ENCODE peak calls at places on chromosomes 5 and 9, in four cellular contexts. B, U, M and Q are unnamed samples.
A peak's percentile ranks its signal among the peaks of the same experiment; 100 is the strongest.

GRCh38 chr5:76153271-76153670 is 70.1 kb downstream of the SV2C start:
- DNase-seq in U (no peak), B (no peak), M (no peak), Q (no peak)

GRCh38 chr9:126915281-126915816 is 767 bp downstream of the RALGPS1 start:
- DNase-seq in U (no peak), B (no peak), M (no peak), Q (peak; percentile 36)

GRCh38 chr5:59188415-59189225 is 605.7 kb downstream of the RAB3C start:
- DNase-seq in M (peak; percentile 58), U (no peak), B (peak; percentile 52), Q (peak; percentile 59)

GRCh38 chr9:128457207-128457606 is 1.4 kb downstream of the ODF2 start:
- DNase-seq in M (no peak), U (no peak), B (no peak), Q (no peak)

GRCh38 chr5:163383754-163384153 is 53.6 kb upstream of the CCNG1 start:
- DNase-seq in B (no peak), M (no peak), U (no peak), Q (no peak)

GRCh38 chr5:41883940-41884339 is 13.7 kb upstream of the OXCT1 start:
- DNase-seq in M (no peak), U (no peak), B (no peak), Q (no peak)

GRCh38 chr5:116626272-116626723 is 51.7 kb upstream of the SEMA6A start:
- DNase-seq in M (no peak), B (no peak), U (no peak), Q (peak; percentile 89)

GRCh38 chr5:83741571-83741970 is 20.9 kb upstream of the HAPLN1 start:
- DNase-seq in B (no peak), U (no peak), M (no peak), Q (no peak)

GRCh38 chr9:116202219-116202912 is 48.8 kb downstream of the PAPPA start:
- DNase-seq in U (no peak), B (no peak), M (no peak), Q (no peak)

GRCh38 chr9:87531370-87532295 is 34.0 kb downstream of the DAPK1 start:
- DNase-seq in U (no peak), B (no peak), M (no peak), Q (no peak)

GRCh38 chr5:157150995-157151394 is 8.3 kb upstream of the MED7 start:
- DNase-seq in U (no peak), B (no peak), M (no peak), Q (no peak)

GRCh38 chr9:84300271-84300670 is 40.3 kb downstream of the SLC28A3 start:
- DNase-seq in M (no peak), B (no peak), U (no peak), Q (no peak)

GRCh38 chr5:147391781-147392180 is 118.1 kb downstream of the DPYSL3 start:
- DNase-seq in M (peak; percentile 25), B (peak; percentile 60), U (no peak), Q (no peak)

GRCh38 chr5:107868994-107869393 is 198.3 kb upstream of the EFNA5 start:
- DNase-seq in M (no peak), B (no peak), U (no peak), Q (no peak)

GRCh38 chr5:145365464-145365863 is 469.7 kb downstream of the PRELID2 start:
- DNase-seq in M (no peak), B (no peak), U (no peak), Q (no peak)

GRCh38 chr5:63205976-63206375 is 627.4 kb downstream of the LRRC70 start:
- DNase-seq in U (no peak), B (no peak), M (no peak), Q (no peak)

GRCh38 chr5:111960466-111961215 is 203.6 kb upstream of the NREP start:
- DNase-seq in M (no peak), B (no peak), U (no peak), Q (no peak)

GRCh38 chr9:2742214-2742613 is 24.9 kb downstream of the KCNV2 start:
- DNase-seq in M (no peak), B (no peak), U (no peak), Q (no peak)

GRCh38 chr9:36902861-36903524 is 131.1 kb downstream of the PAX5 start:
- DNase-seq in B (no peak), U (no peak), M (no peak), Q (no peak)

GRCh38 chr9:76203373-76203772 is 190.9 kb downstream of the RFK start:
- DNase-seq in U (no peak), M (no peak), B (no peak), Q (peak; percentile 42)

GRCh38 chr5:154078305-154078704 is 39.5 kb downstream of the MFAP3 start:
- DNase-seq in M (no peak), B (peak; percentile 19), U (no peak), Q (no peak)

GRCh38 chr9:36484124-36484523 is 84.1 kb upstream of the RNF38 start:
- DNase-seq in M (no peak), B (no peak), U (no peak), Q (no peak)

GRCh38 chr9:109314011-109314531 is 6.8 kb downstream of the EPB41L4B start:
- DNase-seq in U (no peak), B (no peak), M (peak; percentile 68), Q (no peak)

GRCh38 chr9:112852741-112853505 is 37.8 kb downstream of the SLC46A2 start:
- DNase-seq in U (no peak), M (no peak), B (no peak), Q (no peak)

GRCh38 chr9:4769321-4770080 is 23.2 kb upstream of the RCL1 start:
- DNase-seq in M (no peak), B (no peak), U (no peak), Q (no peak)

GRCh38 chr5:14464661-14465060 is 116.9 kb upstream of the OTULINL start:
- DNase-seq in B (no peak), U (no peak), M (no peak), Q (no peak)

GRCh38 chr5:108259306-108259705 is 122.6 kb downstream of the FBXL17 start:
- DNase-seq in U (no peak), B (no peak), M (no peak), Q (no peak)

GRCh38 chr9:130638278-130639118 is 25.9 kb upstream of the PRDM12 start:
- DNase-seq in M (no peak), B (no peak), U (no peak), Q (no peak)

GRCh38 chr5:177494356-177495195 is 2.8 kb downstream of the PDLIM7 start:
- DNase-seq in B (peak; percentile 88), M (peak; percentile 47), U (no peak), Q (peak; percentile 81)

GRCh38 chr9:97596906-97597305 is 36.3 kb downstream of the TSTD2 start:
- DNase-seq in U (no peak), B (no peak), M (no peak), Q (no peak)

GRCh38 chr9:97293207-97293721 is 14.2 kb upstream of the CCDC180 start:
- DNase-seq in B (no peak), U (no peak), M (peak; percentile 92), Q (no peak)

GRCh38 chr5:59767753-59768159 is 125.8 kb downstream of the PDE4D start:
- DNase-seq in U (no peak), M (no peak), B (no peak), Q (no peak)

GRCh38 chr9:38286357-38286756 is 106.1 kb upstream of the ALDH1B1 start:
- DNase-seq in B (no peak), U (no peak), M (no peak), Q (no peak)

GRCh38 chr9:38289486-38290275 is 102.8 kb upstream of the ALDH1B1 start:
- DNase-seq in U (no peak), M (no peak), B (no peak), Q (no peak)

GRCh38 chr9:38288502-38288901 is 104.0 kb upstream of the ALDH1B1 start:
- DNase-seq in B (peak; percentile 54), M (no peak), U (no peak), Q (no peak)

GRCh38 chr9:38285236-38285635 is 107.3 kb upstream of the ALDH1B1 start:
- DNase-seq in U (no peak), B (no peak), M (no peak), Q (no peak)

DNA sequence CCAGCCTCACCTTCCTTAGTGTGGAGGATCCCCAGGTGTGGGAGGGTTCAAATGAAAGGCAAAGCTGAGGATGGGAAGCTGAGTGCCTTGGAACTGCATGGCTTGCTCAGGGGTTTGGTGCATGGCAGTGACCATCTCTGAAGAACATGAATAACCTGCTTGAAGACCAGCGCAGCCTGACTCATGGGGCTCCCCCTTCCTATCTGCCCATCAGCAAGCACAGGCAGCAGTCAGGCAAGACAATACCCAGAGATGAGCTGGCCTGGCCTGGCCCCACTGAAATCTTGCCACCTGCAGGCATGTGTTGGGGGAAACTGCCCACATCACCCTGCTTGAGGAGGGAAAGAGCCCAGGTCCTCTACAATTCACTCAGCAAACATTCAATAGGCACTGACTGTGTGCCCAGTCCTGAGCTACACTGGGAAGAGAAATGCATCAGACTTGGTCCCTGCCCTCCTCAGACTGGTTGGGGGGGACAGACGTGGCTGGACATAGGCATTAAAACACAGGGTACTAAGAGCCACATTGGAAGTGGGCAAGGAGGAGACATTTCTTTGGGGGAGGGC is 105.0 kb upstream of the ALDH1B1 start:
- DNase-seq in M (no peak), B (no peak), U (no peak), Q (no peak)
- TF ChIP-seq CTCF in M (no peak), B (no peak), U (no peak), Q (no peak)

DNA sequence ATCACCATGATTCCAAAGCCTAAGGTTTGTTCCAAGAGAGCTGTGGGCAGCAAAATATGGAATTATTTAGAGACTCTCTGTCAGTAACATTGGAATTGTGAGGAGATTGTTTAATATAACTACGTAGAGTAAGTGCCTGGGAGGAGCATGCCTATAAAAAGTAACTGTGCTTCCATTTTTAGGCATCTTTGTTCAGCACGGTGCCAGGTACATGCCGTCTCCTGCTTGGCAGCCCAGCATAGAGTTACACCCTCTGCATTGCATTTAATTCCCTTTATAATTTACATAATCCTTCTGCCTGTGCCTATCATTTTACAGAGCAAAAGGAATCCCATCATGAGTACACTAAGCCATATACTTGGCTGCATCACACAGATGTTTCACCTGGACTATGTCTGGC is 32.1 kb upstream of the ALDH1A1 start:
- DNase-seq in B (no peak), U (no peak), M (no peak), Q (no peak)
- TF ChIP-seq EP300 in B (no peak), U (no peak), M (no peak), Q (no peak)

GRCh38 chr5:169511708-169512107 is 71.9 kb upstream of the SPDL1 start:
- DNase-seq in B (no peak), M (no peak), U (no peak), Q (no peak)

GRCh38 chr5:169507051-169507450 is 76.5 kb upstream of the SPDL1 start:
- DNase-seq in U (no peak), B (no peak), M (no peak), Q (no peak)

GRCh38 chr5:169512385-169512784 is 71.2 kb upstream of the SPDL1 start:
- DNase-seq in B (no peak), M (no peak), U (no peak), Q (no peak)
- TF ChIP-seq CTCF in B (no peak), M (no peak), U (no peak), Q (no peak)

GRCh38 chr5:132665681-132666080 is 7.7 kb downstream of the IL13 start:
- DNase-seq in B (no peak), M (no peak), U (no peak), Q (no peak)

GRCh38 chr5:132667309-132667708 is 6.5 kb upstream of the IL4 start:
- DNase-seq in B (no peak), U (no peak), M (no peak), Q (no peak)

GRCh38 chr5:132664696-132665209 is 6.8 kb downstream of the IL13 start:
- DNase-seq in M (no peak), B (no peak), U (no peak), Q (no peak)

GRCh38 chr5:132667761-132668705 is 5.8 kb upstream of the IL4 start:
- DNase-seq in M (no peak), U (no peak), B (no peak), Q (no peak)

GRCh38 chr5:132666310-132667123 is 7.3 kb upstream of the IL4 start:
- DNase-seq in M (no peak), U (no peak), B (no peak), Q (no peak)
- TF ChIP-seq EP300 in M (no peak), U (no peak), B (no peak), Q (no peak)